ENCODE peak calls at places on chromosomes 12 and 14, in four cellular contexts. Z, L, M and I are unnamed samples.

GRCh38 chr14:97723834-97724770 is 926.9 kb downstream of the VRK1 start:
- DNase-seq in L (no peak), Z (no peak), M (no peak), I (no peak)

GRCh38 chr14:93207468-93208308 is 632 bp downstream of the UBR7 start:
- DNase-seq in L (peak), Z (no peak), M (peak), I (no peak)

GRCh38 chr12:95608252-95609033 is 57.2 kb upstream of the USP44 start:
- DNase-seq in Z (no peak), L (peak), M (no peak), I (no peak)

GRCh38 chr12:129052373-129052772 is 199.1 kb downstream of the GLT1D1 start:
- DNase-seq in L (no peak), M (no peak), Z (no peak), I (no peak)

GRCh38 chr12:121223283-121223946 is 13.5 kb downstream of the P2RX4 start:
- DNase-seq in L (no peak), M (no peak), Z (no peak), I (no peak)

GRCh38 chr14:95935228-95935822 is 58.7 kb downstream of the TUNAR start:
- DNase-seq in Z (no peak), L (peak), M (peak), I (no peak)

GRCh38 chr14:34474187-34474679 is 12.2 kb upstream of the SPTSSA start:
- DNase-seq in Z (no peak), M (no peak), L (no peak), I (no peak)

GRCh38 chr14:72472845-72473244 is 421.1 kb downstream of the DPF3 start:
- DNase-seq in Z (no peak), L (peak), M (no peak), I (no peak)

GRCh38 chr12:93322784-93323183 is 54.9 kb upstream of the NUDT4 start:
- DNase-seq in L (peak), M (no peak), Z (no peak), I (no peak)

GRCh38 chr12:90428881-90429280 is 526.1 kb downstream of the CCER1 start:
- DNase-seq in Z (no peak), M (no peak), L (no peak), I (no peak)

GRCh38 chr12:67754933-67755697 is 106.6 kb downstream of the DYRK2 start:
- DNase-seq in Z (no peak), L (no peak), M (no peak), I (no peak)

DNA sequence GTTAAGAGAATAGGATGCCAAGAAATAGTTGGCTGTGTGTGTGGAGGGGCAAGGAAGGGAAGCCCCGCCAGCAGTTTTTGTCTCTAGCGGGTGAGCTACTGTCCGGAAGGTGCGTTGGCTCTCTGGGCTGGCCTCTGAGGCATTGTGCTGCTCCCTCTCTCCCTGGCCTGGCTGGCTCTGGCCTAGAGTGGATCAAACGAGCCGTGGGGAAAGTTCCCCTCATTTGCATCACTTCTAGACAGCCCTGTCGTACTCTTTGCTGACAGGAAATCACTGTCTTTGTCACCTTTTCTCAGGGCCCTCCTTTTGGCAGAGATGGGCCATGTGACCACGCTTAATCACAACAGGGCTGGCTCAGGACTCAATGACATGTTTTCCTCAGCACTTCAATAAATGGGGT is 236.1 kb upstream of the NPAS3 start:
- DNase-seq in M (no peak), Z (no peak), L (no peak), I (peak)
- TF ChIP-seq CHD1 in M (no peak), Z (no peak), L (no peak), I (no peak)

GRCh38 chr12:81533054-81533453 is 226.1 kb downstream of the PPFIA2 start:
- DNase-seq in L (no peak), Z (no peak), M (no peak), I (no peak)

DNA sequence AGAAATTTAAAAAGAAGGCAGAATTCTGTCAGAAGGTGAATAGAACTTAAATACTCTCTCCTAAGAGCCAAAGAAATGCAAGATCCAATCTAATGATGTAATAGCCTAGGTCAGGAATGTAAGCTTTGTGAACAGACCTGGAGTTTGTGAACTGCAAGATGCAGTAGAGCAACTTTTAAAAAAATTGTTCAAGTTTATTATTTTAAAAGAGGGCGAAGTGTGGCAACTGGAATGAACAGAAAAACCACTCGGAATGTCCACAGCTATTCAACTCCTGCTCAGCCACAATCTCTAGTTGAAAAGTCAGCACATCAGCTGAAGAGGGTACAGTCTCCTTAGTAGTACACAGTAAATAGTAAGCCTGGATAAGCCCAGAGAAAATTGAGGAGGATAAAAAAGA is 228.8 kb downstream of the PPFIA2 start:
- DNase-seq in Z (no peak), M (no peak), L (no peak), I (no peak)
- TF ChIP-seq CHD1 in Z (no peak), M (no peak), L (no peak), I (no peak)

DNA sequence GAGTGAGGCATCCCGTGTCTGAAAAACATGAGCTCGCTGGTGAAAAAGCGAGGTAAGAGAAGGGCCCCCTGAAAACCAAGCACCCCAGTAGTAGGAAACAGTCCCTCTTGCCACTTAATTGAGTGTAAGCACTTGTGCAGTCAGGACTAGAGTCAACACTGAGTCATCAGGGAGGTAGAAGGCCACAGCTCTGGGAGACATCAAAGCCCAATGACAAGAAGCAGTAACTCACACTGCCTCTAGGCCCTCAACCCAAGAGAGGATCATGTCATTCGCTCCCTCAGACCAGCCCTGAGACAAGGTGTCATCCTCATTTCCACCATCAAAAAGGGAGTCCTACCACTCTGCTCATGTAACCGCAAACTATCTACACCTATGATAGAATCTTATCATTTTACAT is 17.8 kb downstream of the POMT2 start:
- DNase-seq in L (peak), Z (no peak), M (peak), I (no peak)
- TF ChIP-seq CHD1 in L (no peak), Z (no peak), M (no peak), I (no peak)

DNA sequence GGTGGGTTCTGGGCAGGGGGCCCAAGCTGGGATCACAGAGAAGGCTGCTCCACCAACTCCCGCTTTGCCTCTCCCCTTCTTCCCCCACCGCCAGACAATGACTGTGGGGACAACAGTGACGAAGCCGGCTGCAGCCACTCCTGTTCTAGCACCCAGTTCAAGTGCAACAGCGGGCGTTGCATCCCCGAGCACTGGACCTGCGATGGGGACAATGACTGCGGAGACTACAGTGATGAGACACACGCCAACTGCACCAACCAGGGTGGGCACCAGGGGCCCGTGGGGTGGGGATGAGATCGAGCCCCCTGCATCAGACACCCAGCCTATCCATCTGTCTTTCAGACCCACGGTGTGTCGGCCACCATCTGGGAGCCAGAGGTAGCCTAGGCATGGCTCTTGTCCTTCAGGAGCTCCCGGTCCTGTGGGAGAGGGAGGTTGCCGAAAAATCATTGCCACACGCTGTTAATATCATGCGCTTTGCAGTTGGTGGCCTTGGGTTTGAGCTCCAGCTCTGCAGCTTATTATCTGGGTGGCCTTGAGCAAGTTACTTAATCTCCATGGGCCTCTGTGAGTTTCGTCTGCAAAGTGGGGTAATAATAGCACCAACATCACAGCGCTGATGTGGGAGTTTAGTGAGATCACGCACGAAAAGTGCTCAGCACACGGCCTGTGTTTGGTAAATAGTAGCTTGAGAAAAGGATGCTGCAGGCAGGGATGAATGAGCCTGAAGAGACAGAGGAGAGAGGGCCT is 21.8 kb upstream of the LRP1-AS start:
- DNase-seq in Z (no peak), M (no peak), L (no peak), I (no peak)
- TF ChIP-seq CHD1 in Z (no peak), M (no peak), L (no peak), I (no peak)